ENCODE peak calls at places on chromosomes 4 and X, in seven cellular contexts. One of them, this sample, is unnamed.

GRCh38 chr4:990746-991367 is 2.3 kb downstream of the SLC26A1 start:
- DNase-seq in dorsolateral prefrontal cortex: no peak
- DNase-seq in SW 1271: no peak
- DNase-seq in EL: no peak
- DNase-seq in H7: no peak
- DNase-seq in activated CD4-positive, alpha-beta T cell treated with anti-CD3 and anti-CD28 coated beads for 4 hours: no peak
- DNase-seq in activated T-helper 1 cell treated with anti-CD3 and anti-CD28 coated beads, Interleukin-2, amount 50 U/mL, for 16 hours: no peak
- DNase-seq in this sample: no peak

GRCh38 chrX:74160816-74161215 is 143.2 kb upstream of the ZCCHC13 start:
- DNase-seq in dorsolateral prefrontal cortex: no peak
- DNase-seq in SW 1271: no peak
- DNase-seq in EL: no peak
- DNase-seq in H7: no peak
- DNase-seq in activated CD4-positive, alpha-beta T cell treated with anti-CD3 and anti-CD28 coated beads for 4 hours: no peak
- DNase-seq in activated T-helper 1 cell treated with anti-CD3 and anti-CD28 coated beads, Interleukin-2, amount 50 U/mL, for 16 hours: no peak
- DNase-seq in this sample: no peak

GRCh38 chrX:154064637-154065435 is 32.7 kb downstream of the MECP2 start:
- DNase-seq in dorsolateral prefrontal cortex: no peak
- DNase-seq in SW 1271: no peak
- DNase-seq in EL: no peak
- DNase-seq in H7: no peak
- DNase-seq in activated CD4-positive, alpha-beta T cell treated with anti-CD3 and anti-CD28 coated beads for 4 hours: no peak
- DNase-seq in activated T-helper 1 cell treated with anti-CD3 and anti-CD28 coated beads, Interleukin-2, amount 50 U/mL, for 16 hours: no peak
- DNase-seq in this sample: no peak

GRCh38 chrX:110172215-110172614 is 145.7 kb downstream of the AMMECR1 start:
- DNase-seq in dorsolateral prefrontal cortex: no peak
- DNase-seq in SW 1271: no peak
- DNase-seq in EL: no peak
- DNase-seq in H7: no peak
- DNase-seq in activated CD4-positive, alpha-beta T cell treated with anti-CD3 and anti-CD28 coated beads for 4 hours: no peak
- DNase-seq in activated T-helper 1 cell treated with anti-CD3 and anti-CD28 coated beads, Interleukin-2, amount 50 U/mL, for 16 hours: no peak
- DNase-seq in this sample: no peak

GRCh38 chrX:25968920-25969319 is 169.2 kb upstream of the MAGEB18 start:
- DNase-seq in dorsolateral prefrontal cortex: no peak
- DNase-seq in SW 1271: no peak
- DNase-seq in EL: no peak
- DNase-seq in H7: peak; percentile 37
- DNase-seq in activated CD4-positive, alpha-beta T cell treated with anti-CD3 and anti-CD28 coated beads for 4 hours: no peak
- DNase-seq in activated T-helper 1 cell treated with anti-CD3 and anti-CD28 coated beads, Interleukin-2, amount 50 U/mL, for 16 hours: no peak
- DNase-seq in this sample: no peak

GRCh38 chrX:73916931-73917657 is 354.1 kb downstream of the CHIC1 start:
- DNase-seq in dorsolateral prefrontal cortex: no peak
- DNase-seq in SW 1271: peak; percentile 34
- DNase-seq in EL: peak; percentile 90
- DNase-seq in H7: peak; percentile 32
- DNase-seq in activated CD4-positive, alpha-beta T cell treated with anti-CD3 and anti-CD28 coated beads for 4 hours: no peak
- DNase-seq in activated T-helper 1 cell treated with anti-CD3 and anti-CD28 coated beads, Interleukin-2, amount 50 U/mL, for 16 hours: no peak
- DNase-seq in this sample: no peak

GRCh38 chr4:7397206-7398103 is 37.3 kb downstream of the PSAPL1 start:
- DNase-seq in dorsolateral prefrontal cortex: no peak
- DNase-seq in SW 1271: no peak
- DNase-seq in EL: no peak
- DNase-seq in H7: no peak
- DNase-seq in activated CD4-positive, alpha-beta T cell treated with anti-CD3 and anti-CD28 coated beads for 4 hours: no peak
- DNase-seq in activated T-helper 1 cell treated with anti-CD3 and anti-CD28 coated beads, Interleukin-2, amount 50 U/mL, for 16 hours: no peak
- DNase-seq in this sample: no peak

GRCh38 chr4:176383273-176384077 is 63.7 kb downstream of the SPCS3 start:
- DNase-seq in dorsolateral prefrontal cortex: no peak
- DNase-seq in SW 1271: no peak
- DNase-seq in EL: no peak
- DNase-seq in H7: no peak
- DNase-seq in activated CD4-positive, alpha-beta T cell treated with anti-CD3 and anti-CD28 coated beads for 4 hours: no peak
- DNase-seq in activated T-helper 1 cell treated with anti-CD3 and anti-CD28 coated beads, Interleukin-2, amount 50 U/mL, for 16 hours: no peak
- DNase-seq in this sample: no peak

GRCh38 chr4:74023709-74024108 is 14.8 kb downstream of the CXCL3 start:
- DNase-seq in dorsolateral prefrontal cortex: no peak
- DNase-seq in SW 1271: no peak
- DNase-seq in EL: no peak
- DNase-seq in H7: no peak
- DNase-seq in activated CD4-positive, alpha-beta T cell treated with anti-CD3 and anti-CD28 coated beads for 4 hours: no peak
- DNase-seq in activated T-helper 1 cell treated with anti-CD3 and anti-CD28 coated beads, Interleukin-2, amount 50 U/mL, for 16 hours: no peak
- DNase-seq in this sample: no peak

This sample was measured in cortex of kidney.